ENCODE peak calls at places on chromosomes 3 and 15, in five cellular contexts. Y, N, E, Q and T are unnamed samples.

GRCh38 chr15:88835646-88836045 is 32.4 kb downstream of the ACAN start:
- DNase-seq in N (no peak), E (no peak), Q (no peak), Y (no peak), T (no peak)

GRCh38 chr15:58770519-58770856 is 614 bp upstream of the MINDY2 start:
- DNase-seq in E (no peak), N (no peak), Q (no peak), Y (no peak), T (no peak)

GRCh38 chr15:91970142-91970541 is 116.6 kb downstream of the SLCO3A1 start:
- DNase-seq in Y (no peak), N (peak; percentile 81), Q (no peak), E (no peak), T (no peak)

GRCh38 chr15:73631915-73632669 is 1.1 kb downstream of the NPTN start:
- DNase-seq in Y (no peak), Q (no peak), N (no peak), E (no peak), T (peak; percentile 48)

GRCh38 chr3:12891985-12892839 is 50.8 kb upstream of the RPL32 start:
- DNase-seq in Y (no peak), N (no peak), Q (no peak), E (peak; percentile 39), T (no peak)

GRCh38 chr3:120198305-120198878 is 86.6 kb downstream of the GPR156 start:
- DNase-seq in N (no peak), Q (no peak), E (peak; percentile 8), Y (no peak), T (peak; percentile 29)

GRCh38 chr3:189985938-189986337 is 134.8 kb downstream of the P3H2 start:
- DNase-seq in N (no peak), E (no peak), Q (no peak), Y (no peak), T (peak; percentile 34)

GRCh38 chr3:88810455-88810854 is 297.0 kb upstream of the EPHA3 start:
- DNase-seq in Y (no peak), E (no peak), Q (no peak), N (no peak), T (peak; percentile 6)

GRCh38 chr3:161244538-161244937 is 23.4 kb downstream of the NMD3 start:
- DNase-seq in N (no peak), Y (no peak), E (no peak), Q (no peak), T (no peak)

GRCh38 chr3:45170071-45170470 is 23.9 kb upstream of the CDCP1 start:
- DNase-seq in N (peak; percentile 51), Y (no peak), Q (no peak), E (no peak), T (no peak)

GRCh38 chr3:49889296-49889695 is 14.4 kb downstream of the MST1R start:
- DNase-seq in Y (no peak), N (no peak), Q (no peak), E (no peak), T (no peak)

GRCh38 chr3:158801200-158801599 is 654 bp upstream of the MFSD1 start:
- DNase-seq in Y (no peak), N (no peak), Q (no peak), E (no peak), T (no peak)

GRCh38 chr3:36695769-36696137 is 68.6 kb downstream of the DCLK3 start:
- DNase-seq in Y (no peak), Q (no peak), E (no peak), N (no peak), T (no peak)

GRCh38 chr3:174431717-174432116 is 427.4 kb upstream of the NAALADL2 start:
- DNase-seq in Q (no peak), E (no peak), Y (no peak), N (no peak), T (no peak)

GRCh38 chr3:190526787-190527767 is 13.2 kb downstream of the IL1RAP start:
- DNase-seq in Q (no peak), Y (no peak), E (no peak), N (no peak), T (no peak)

GRCh38 chr15:25715536-25716413 is 147.4 kb downstream of the ATP10A start:
- DNase-seq in N (no peak), Y (no peak), Q (no peak), E (no peak), T (no peak)

DNA sequence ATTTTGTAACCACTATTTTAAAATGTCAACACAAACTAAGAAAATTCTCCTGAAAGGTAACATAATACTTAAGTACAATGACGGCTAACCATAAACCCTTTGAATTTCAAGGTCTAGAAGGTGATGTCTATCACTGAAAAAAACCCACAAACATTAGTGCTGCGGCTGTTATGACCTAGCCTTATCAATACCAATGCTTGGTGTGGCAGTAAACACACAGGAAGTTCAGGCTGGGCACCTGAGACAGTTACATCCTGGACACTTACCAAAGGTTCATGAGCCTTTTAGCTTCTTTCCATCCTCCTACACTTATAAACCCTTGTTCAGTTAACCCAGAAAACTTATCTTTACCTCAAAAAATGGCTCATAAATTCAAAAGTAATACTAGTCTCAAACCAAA is 5.8 kb downstream of the HSPBAP1 start:
- DNase-seq in E (no peak), N (no peak), Q (no peak), Y (no peak), T (no peak)
- H3K4me1 ChIP-seq in E (peaks cover 7% of the 10 kb centered on the region), N (no peaks in the 10 kb centered on the region), Q (peaks cover under 1% of the 10 kb centered on the region), Y (no peaks in the 10 kb centered on the region), T (no peaks in the 10 kb centered on the region)

GRCh38 chr15:39472661-39473657 is 107.9 kb upstream of the THBS1 start:
- DNase-seq in N (peak; percentile 70), E (no peak), Y (peak; percentile 76), Q (no peak), T (no peak)

GRCh38 chr15:39471791-39472190 is 109.1 kb upstream of the THBS1 start:
- DNase-seq in Q (no peak), Y (no peak), E (no peak), N (no peak), T (no peak)

GRCh38 chr15:39479916-39480315 is 101.0 kb upstream of the THBS1 start:
- DNase-seq in N (no peak), Q (no peak), Y (no peak), E (no peak), T (no peak)

GRCh38 chr15:39478996-39479395 is 101.9 kb upstream of the THBS1 start:
- DNase-seq in E (no peak), Q (no peak), Y (no peak), N (no peak), T (no peak)

DNA sequence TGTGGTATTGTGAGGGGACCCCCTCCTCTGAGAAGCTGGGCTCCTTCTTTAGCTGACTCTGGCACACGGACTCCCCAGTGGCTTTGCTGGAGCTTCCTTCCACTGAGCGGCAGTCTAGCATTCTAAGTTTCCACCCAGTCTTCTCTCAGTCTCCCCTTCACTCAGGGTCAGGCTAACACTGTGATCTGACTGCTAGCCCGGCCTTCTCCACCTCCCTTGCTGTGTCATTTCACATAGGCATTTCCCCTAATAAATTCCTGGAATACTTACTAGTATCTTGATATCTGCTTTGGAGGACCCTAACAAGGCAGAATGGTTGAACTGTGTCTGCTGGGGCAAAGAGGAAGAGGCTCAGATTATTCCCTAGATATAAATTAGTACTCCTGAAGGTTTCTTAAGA is 106.2 kb upstream of the THBS1 start:
- DNase-seq in N (no peak), E (no peak), Q (no peak), Y (no peak), T (no peak)
- H3K27ac ChIP-seq in N (no peak overlapping the region), E (no peak overlapping the region), Q (no peak overlapping the region), Y (peak overlapping the region; percentile 82), T (no peak overlapping the region)

GRCh38 chr15:27232876-27233275 is 261.9 kb downstream of the GABRG3 start:
- DNase-seq in N (no peak), Q (no peak), E (no peak), Y (no peak), T (no peak)

GRCh38 chr15:27234593-27234992 is 263.6 kb downstream of the GABRG3 start:
- DNase-seq in E (no peak), Q (no peak), N (no peak), Y (no peak), T (no peak)

GRCh38 chr15:27235161-27235560 is 264.2 kb downstream of the GABRG3 start:
- DNase-seq in Q (no peak), N (no peak), E (no peak), Y (no peak), T (no peak)

GRCh38 chr15:27235689-27236088 is 264.7 kb downstream of the GABRG3 start:
- DNase-seq in E (no peak), N (no peak), Q (no peak), Y (no peak), T (no peak)

GRCh38 chr15:27231811-27232210 is 260.8 kb downstream of the GABRG3 start:
- DNase-seq in E (no peak), Q (no peak), Y (no peak), N (no peak), T (no peak)
- H3K4me3 ChIP-seq in E (no peak overlapping the region), Q (no peak overlapping the region), Y (no peak overlapping the region), N (no peak overlapping the region), T (no peak overlapping the region)

DNA sequence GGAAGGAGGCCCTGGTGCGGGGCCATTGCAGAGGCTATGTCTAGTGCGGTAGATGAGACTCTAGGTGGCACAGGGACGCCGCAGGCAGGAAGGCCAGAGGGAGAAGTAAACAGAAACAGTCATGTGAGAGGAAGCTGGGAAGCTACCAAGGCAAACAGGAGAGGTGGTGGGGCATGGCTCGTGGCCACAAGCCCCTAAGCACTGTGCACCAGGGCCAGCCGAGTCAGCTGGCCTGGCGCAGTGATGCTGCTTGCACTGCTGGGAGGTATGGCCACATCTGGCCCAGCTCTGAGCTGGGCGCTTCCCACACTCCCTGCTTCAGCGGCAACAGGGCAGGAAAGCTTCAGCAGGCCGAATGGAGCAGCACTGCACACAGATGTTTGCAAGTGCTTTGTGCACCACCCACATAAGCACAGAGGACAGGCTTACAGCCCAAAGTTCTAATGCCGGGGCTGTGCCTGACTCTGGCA is 76.6 kb downstream of the SRGAP3 start:
- DNase-seq in N (no peak), Q (no peak), Y (no peak), E (no peak), T (no peak)
- H3K4me1 ChIP-seq in N (no peaks in the 10 kb centered on the region), Q (peaks cover 34% of the 10 kb centered on the region), Y (no peaks in the 10 kb centered on the region), E (peaks cover 13% of the 10 kb centered on the region), T (no peaks in the 10 kb centered on the region)

GRCh38 chr3:42489937-42490227 is 12.6 kb upstream of the VIPR1 start:
- DNase-seq in Y (no peak), N (no peak), E (no peak), Q (no peak), T (no peak)

GRCh38 chr3:42489116-42489936 is 13.1 kb upstream of the VIPR1 start:
- DNase-seq in N (no peak), Y (no peak), Q (no peak), E (no peak), T (no peak)

GRCh38 chr3:42488687-42489086 is 13.8 kb upstream of the VIPR1 start:
- DNase-seq in Q (no peak), Y (no peak), N (no peak), E (no peak), T (no peak)

GRCh38 chr3:42491876-42492507 is 10.5 kb upstream of the VIPR1 start:
- DNase-seq in N (no peak), Y (no peak), E (no peak), Q (no peak), T (no peak)

GRCh38 chr3:42490243-42490642 is 12.2 kb upstream of the VIPR1 start:
- DNase-seq in Q (no peak), N (peak; percentile 41), E (peak; percentile 59), Y (no peak), T (no peak)
- H3K27ac ChIP-seq in Q (no peak overlapping the region), N (peak overlapping the region; percentile 73), E (peak overlapping the region; percentile 76), Y (no peak overlapping the region), T (no peak overlapping the region)